ENCODE peak calls at places on chromosomes 1 and 21, in ten cellular contexts. L, E, D, G, R, Q, I, C, N and Y are unnamed samples.

GRCh38 chr1:213277036-213277435 is 226.0 kb downstream of the RPS6KC1 start:
- DNase-seq in L (no peak), E (no peak), D (no peak), G (no peak), R (no peak), Q (no peak), I (peak; percentile 53), C (no peak), N (no peak), Y (no peak)

GRCh38 chr1:101959456-101959855 is 37.3 kb downstream of the OLFM3 start:
- DNase-seq in L (no peak), E (no peak), D (no peak), G (no peak), R (no peak), Q (no peak), I (no peak), C (no peak), N (no peak), Y (no peak)

GRCh38 chr1:6859415-6860343 is 74.4 kb downstream of the CAMTA1 start:
- DNase-seq in L (no peak), E (no peak), D (peak; percentile 85), G (peak; percentile 10), R (peak; percentile 98), Q (peak; percentile 31), I (peak; percentile 95), C (no peak), N (no peak), Y (no peak)

GRCh38 chr1:16236495-16237342 is at the start of gene CPLANE2:
- DNase-seq in L (peak; percentile 89), E (peak; percentile 94), D (peak; percentile 87), G (peak; percentile 95), R (peak; percentile 87), Q (peak; percentile 96), I (peak; percentile 89), C (peak; percentile 97), N (peak; percentile 98), Y (peak; percentile 91)

GRCh38 chr1:19204665-19205266 is 5.3 kb downstream of the UBR4 start:
- DNase-seq in L (no peak), E (no peak), D (no peak), G (no peak), R (peak; percentile 35), Q (no peak), I (no peak), C (no peak), N (no peak), Y (no peak)

GRCh38 chr1:76919123-76919522 is 51.8 kb downstream of the ST6GALNAC5 start:
- DNase-seq in L (peak; percentile 12), E (no peak), D (no peak), G (no peak), R (no peak), Q (no peak), I (no peak), C (no peak), N (no peak), Y (no peak)

GRCh38 chr1:207748737-207749528 is 2.9 kb upstream of the CD46 start:
- DNase-seq in L (no peak), E (peak; percentile 19), D (peak; percentile 47), G (no peak), R (no peak), Q (no peak), I (no peak), C (no peak), N (peak; percentile 76), Y (no peak)

GRCh38 chr1:177174921-177175634 is 4.3 kb downstream of the BRINP2 start:
- DNase-seq in L (no peak), E (no peak), D (no peak), G (no peak), R (no peak), Q (no peak), I (no peak), C (no peak), N (no peak), Y (no peak)

GRCh38 chr21:21210552-21210951 is 212.3 kb downstream of the NCAM2 start:
- DNase-seq in L (no peak), E (no peak), D (no peak), G (no peak), R (no peak), Q (no peak), I (no peak), C (no peak), N (no peak), Y (no peak)

GRCh38 chr1:203130358-203130992 is 2.9 kb downstream of the ADORA1 start:
- DNase-seq in L (no peak), E (no peak), D (no peak), G (no peak), R (no peak), Q (no peak), I (no peak), C (no peak), N (no peak), Y (no peak)

GRCh38 chr1:203129501-203130231 is 2.1 kb downstream of the ADORA1 start:
- DNase-seq in L (no peak), E (no peak), D (no peak), G (peak; percentile 78), R (no peak), Q (no peak), I (no peak), C (no peak), N (no peak), Y (peak; percentile 2)

GRCh38 chr1:203126866-203127671 is 457 bp upstream of the ADORA1 start:
- DNase-seq in L (no peak), E (no peak), D (no peak), G (no peak), R (peak; percentile 48), Q (no peak), I (no peak), C (no peak), N (no peak), Y (peak; percentile 7)

GRCh38 chr1:203127672-203128611 is at the start of gene ADORA1:
- DNase-seq in L (peak; percentile 57), E (no peak), D (peak; percentile 47), G (peak; percentile 62), R (peak; percentile 70), Q (peak; percentile 42), I (no peak), C (peak; percentile 81), N (no peak), Y (no peak)

DNA sequence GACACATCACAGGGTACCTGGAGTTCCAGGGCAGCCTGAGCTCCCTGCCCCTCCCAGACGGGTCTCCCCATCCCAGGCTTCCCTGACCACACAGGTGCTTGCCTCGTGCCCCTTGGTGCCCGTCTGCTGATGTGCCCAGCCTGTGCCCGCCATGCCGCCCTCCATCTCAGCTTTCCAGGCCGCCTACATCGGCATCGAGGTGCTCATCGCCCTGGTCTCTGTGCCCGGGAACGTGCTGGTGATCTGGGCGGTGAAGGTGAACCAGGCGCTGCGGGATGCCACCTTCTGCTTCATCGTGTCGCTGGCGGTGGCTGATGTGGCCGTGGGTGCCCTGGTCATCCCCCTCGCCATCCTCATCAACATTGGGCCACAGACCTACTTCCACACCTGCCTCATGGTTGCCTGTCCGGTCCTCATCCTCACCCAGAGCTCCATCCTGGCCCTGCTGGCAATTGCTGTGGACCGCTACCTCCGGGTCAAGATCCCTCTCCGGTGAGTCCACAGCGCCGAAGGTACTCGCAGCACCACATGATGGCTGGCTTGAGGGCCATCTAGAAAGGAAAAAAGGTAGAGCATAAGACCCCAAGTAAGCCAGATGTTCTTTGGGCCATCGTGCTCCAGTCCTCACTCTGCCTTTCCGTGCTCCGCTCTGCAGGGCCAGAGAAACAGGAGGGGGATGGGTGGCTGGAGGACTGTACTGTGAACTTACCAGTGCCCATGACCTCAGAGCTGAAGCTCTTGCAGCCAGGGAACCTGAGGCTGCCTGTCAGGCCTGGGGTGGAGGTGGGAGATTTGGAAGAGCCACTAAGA is 1.4 kb downstream of the ADORA1 start:
- DNase-seq in L (no peak), E (no peak), D (no peak), G (no peak), R (no peak), Q (no peak), I (no peak), C (no peak), N (no peak), Y (peak; percentile 19)
- H3K4me3 ChIP-seq in L (no peak overlapping the region), E (no peak overlapping the region), D (no peak overlapping the region), G (no peak overlapping the region), R (no peak overlapping the region), Q (no peak overlapping the region), I (no peak overlapping the region), C (no peak overlapping the region), N (no peak overlapping the region), Y (no peak overlapping the region)

DNA sequence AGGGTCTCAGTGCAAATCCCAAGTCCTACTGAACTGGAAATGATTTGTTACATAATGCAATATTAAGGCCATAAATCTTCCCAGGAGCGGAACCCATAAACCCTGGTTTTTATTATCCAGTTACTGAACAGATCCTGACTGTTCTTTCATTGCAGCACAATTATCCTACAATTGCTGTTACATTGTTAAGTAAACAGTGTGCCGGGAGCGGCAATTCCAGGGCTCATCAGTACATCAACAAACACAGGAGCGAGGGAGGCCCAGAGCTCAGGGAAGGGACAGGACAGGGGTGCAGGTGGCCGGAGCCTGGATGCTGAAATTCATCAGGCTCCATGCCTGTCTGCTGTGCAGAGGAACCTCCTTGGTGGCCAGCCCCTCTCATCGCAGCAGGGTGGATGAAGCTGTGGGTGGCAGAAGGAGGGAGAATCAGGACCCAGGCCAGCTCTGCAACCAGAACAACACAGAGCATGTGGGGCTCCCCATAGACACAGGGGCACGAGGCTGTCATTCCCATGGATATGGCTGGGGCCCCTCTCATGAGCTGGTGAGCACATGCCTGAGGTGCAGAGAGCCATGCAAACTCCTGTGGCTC is 544.6 kb downstream of the NPHP4 start:
- DNase-seq in L (no peak), E (no peak), D (no peak), G (no peak), R (no peak), Q (no peak), I (no peak), C (no peak), N (no peak), Y (no peak)
- H3K9me3 ChIP-seq in L (no peaks in the 10 kb centered on the region), E (no peaks in the 10 kb centered on the region), D (peaks cover 9% of the 10 kb centered on the region), G (no peaks in the 10 kb centered on the region), R (no peaks in the 10 kb centered on the region), Q (no peaks in the 10 kb centered on the region), I (peaks cover 11% of the 10 kb centered on the region), C (no peaks in the 10 kb centered on the region), N (no peaks in the 10 kb centered on the region), Y (no peaks in the 10 kb centered on the region)

DNA sequence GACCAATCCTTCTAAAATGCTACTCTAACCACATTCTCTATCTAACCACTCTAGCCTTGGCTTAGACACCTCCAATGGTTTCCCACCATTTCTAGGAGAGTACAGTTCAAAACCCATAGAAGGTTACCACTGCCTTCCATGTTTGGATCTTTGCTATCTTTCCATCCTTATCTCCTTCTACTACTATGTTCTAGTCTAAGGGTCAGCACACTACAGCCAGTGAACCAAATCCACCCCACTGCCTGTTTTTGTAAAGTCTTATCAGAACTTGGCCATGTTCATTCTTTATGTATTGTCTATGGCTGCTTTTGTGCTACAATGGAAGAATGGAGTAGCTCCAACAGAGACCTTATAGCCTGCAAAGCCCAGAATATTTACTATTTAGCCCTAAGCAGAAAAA is 6.2 kb downstream of the MTF1 start:
- DNase-seq in L (no peak), E (no peak), D (no peak), G (no peak), R (no peak), Q (no peak), I (no peak), C (no peak), N (no peak), Y (no peak)
- H3K4me1 ChIP-seq in L (no peaks in the 10 kb centered on the region), E (peaks cover 43% of the 10 kb centered on the region), D (peaks cover 2% of the 10 kb centered on the region), G (peaks cover 61% of the 10 kb centered on the region), R (no peaks in the 10 kb centered on the region), Q (peaks cover 13% of the 10 kb centered on the region), I (peaks cover 14% of the 10 kb centered on the region), C (peaks cover 20% of the 10 kb centered on the region), N (peaks cover 26% of the 10 kb centered on the region), Y (peaks cover 17% of the 10 kb centered on the region)

DNA sequence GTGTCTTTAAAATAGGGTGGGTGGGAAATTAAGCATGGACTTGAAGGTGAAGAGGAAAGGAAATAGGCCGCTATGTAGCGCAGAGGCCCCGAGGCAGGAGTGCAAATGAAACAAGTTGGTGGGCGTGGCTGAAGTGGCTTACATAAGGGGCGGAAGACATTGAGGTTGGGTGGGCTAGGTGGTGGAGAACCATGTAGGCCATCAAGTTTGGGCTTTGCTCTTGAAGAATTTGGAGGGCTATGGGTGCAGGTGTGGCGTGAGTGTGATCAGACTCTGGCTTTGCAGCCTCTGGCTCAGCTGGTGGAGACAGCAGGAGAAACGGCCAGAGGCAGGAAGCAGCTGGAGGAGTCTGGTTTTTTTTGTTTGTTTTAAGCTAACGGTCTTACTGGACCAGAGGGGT is 6.7 kb downstream of the SLFNL1 start:
- DNase-seq in L (no peak), E (no peak), D (no peak), G (no peak), R (no peak), Q (no peak), I (peak; percentile 57), C (no peak), N (no peak), Y (no peak)
- H3K4me3 ChIP-seq in L (no peak overlapping the region), E (no peak overlapping the region), D (no peak overlapping the region), G (no peak overlapping the region), R (no peak overlapping the region), Q (no peak overlapping the region), I (no peak overlapping the region), C (no peak overlapping the region), N (no peak overlapping the region), Y (no peak overlapping the region)